ENCODE peak calls at places on chromosome 6, in nine cellular contexts. A, N, T, I, Y, D, F, B and V are unnamed samples.

GRCh38 chr6:45724511-45724910 is 291.1 kb downstream of the CLIC5 start:
- DNase-seq in A (no peak), N (no peak), T (no peak), I (no peak), Y (peak; percentile 23), D (peak; percentile 72), F (no peak), B (no peak), V (no peak)

GRCh38 chr6:160510199-160510598 is 153.9 kb downstream of the LPA start:
- DNase-seq in A (no peak), N (no peak), T (no peak), I (no peak), Y (peak; percentile 13), D (peak; percentile 82), F (no peak), B (no peak), V (no peak)

GRCh38 chr6:108897371-108897770 is 49.1 kb downstream of the ARMC2 start:
- DNase-seq in A (no peak), N (no peak), T (no peak), I (no peak), Y (no peak), D (no peak), F (no peak), B (no peak), V (no peak)

GRCh38 chr6:135842618-135843392 is 8.7 kb upstream of the PDE7B start:
- DNase-seq in A (no peak), N (no peak), T (no peak), I (no peak), Y (no peak), D (no peak), F (no peak), B (no peak), V (no peak)

GRCh38 chr6:77038801-77039200 is 424.5 kb downstream of the HTR1B start:
- DNase-seq in A (no peak), N (no peak), T (no peak), I (no peak), Y (peak; percentile 32), D (peak; percentile 78), F (no peak), B (no peak), V (no peak)

GRCh38 chr6:20366082-20366834 is 35.4 kb upstream of the E2F3 start:
- DNase-seq in A (peak; percentile 38), N (no peak), T (no peak), I (no peak), Y (no peak), D (no peak), F (no peak), B (no peak), V (no peak)

GRCh38 chr6:21332077-21332476 is 261.5 kb upstream of the SOX4 start:
- DNase-seq in A (no peak), N (no peak), T (no peak), I (no peak), Y (no peak), D (no peak), F (no peak), B (no peak), V (no peak)

GRCh38 chr6:119129148-119129967 is 50.9 kb upstream of the FAM184A start:
- DNase-seq in A (no peak), N (no peak), T (peak; percentile 82), I (no peak), Y (peak; percentile 55), D (peak; percentile 77), F (no peak), B (no peak), V (no peak)

GRCh38 chr6:10014561-10014960 is 400.3 kb downstream of the TFAP2A start:
- DNase-seq in A (no peak), N (no peak), T (no peak), I (no peak), Y (no peak), D (peak; percentile 35), F (no peak), B (no peak), V (no peak)

GRCh38 chr6:90611996-90612690 is 25.3 kb upstream of the MAP3K7 start:
- DNase-seq in A (no peak), N (no peak), T (no peak), I (no peak), Y (no peak), D (no peak), F (no peak), B (no peak), V (no peak)

GRCh38 chr6:31172973-31173384 is 2.5 kb upstream of the POU5F1 start:
- DNase-seq in A (no peak), N (peak; percentile 91), T (no peak), I (no peak), Y (no peak), D (no peak), F (no peak), B (peak; percentile 48), V (peak; percentile 98)

GRCh38 chr6:144214622-144215401 is 64.5 kb downstream of the STX11 start:
- DNase-seq in A (peak; percentile 39), N (no peak), T (no peak), I (no peak), Y (no peak), D (no peak), F (no peak), B (peak; percentile 85), V (no peak)

GRCh38 chr6:158257425-158257759 is 54.9 kb upstream of the TULP4 start:
- DNase-seq in A (no peak), N (no peak), T (no peak), I (no peak), Y (no peak), D (no peak), F (no peak), B (no peak), V (no peak)

GRCh38 chr6:14676084-14676483 is 558.5 kb downstream of the CD83 start:
- DNase-seq in A (no peak), N (no peak), T (no peak), I (no peak), Y (no peak), D (peak; percentile 81), F (no peak), B (no peak), V (no peak)

GRCh38 chr6:106194949-106195919 is 109.1 kb downstream of the PRDM1 start:
- DNase-seq in A (no peak), N (no peak), T (no peak), I (no peak), Y (no peak), D (peak; percentile 88), F (no peak), B (no peak), V (no peak)

GRCh38 chr6:73285674-73286283 is 22.8 kb upstream of the KHDC1 start:
- DNase-seq in A (no peak), N (no peak), T (peak; percentile 68), I (no peak), Y (peak; percentile 77), D (peak; percentile 76), F (no peak), B (no peak), V (no peak)

GRCh38 chr6:24352434-24352833 is 5.4 kb downstream of the DCDC2 start:
- DNase-seq in A (no peak), N (no peak), T (no peak), I (no peak), Y (no peak), D (no peak), F (no peak), B (no peak), V (no peak)

GRCh38 chr6:24126586-24127192 is 674 bp downstream of the NRSN1 start:
- DNase-seq in A (no peak), N (peak; percentile 77), T (peak; percentile 66), I (no peak), Y (peak; percentile 44), D (peak; percentile 28), F (peak; percentile 11), B (no peak), V (peak; percentile 48)

GRCh38 chr6:114342826-114343781 is at the start of gene HS3ST5:
- DNase-seq in A (peak; percentile 28), N (peak; percentile 91), T (no peak), I (peak; percentile 66), Y (peak; percentile 65), D (no peak), F (peak; percentile 64), B (peak; percentile 81), V (peak; percentile 71)

GRCh38 chr6:136060052-136060451 is 190.1 kb downstream of the MTFR2 start:
- DNase-seq in A (no peak), N (no peak), T (no peak), I (no peak), Y (no peak), D (no peak), F (no peak), B (no peak), V (no peak)

GRCh38 chr6:23621026-23621425 is 505.0 kb upstream of the NRSN1 start:
- DNase-seq in A (no peak), N (no peak), T (no peak), I (no peak), Y (no peak), D (no peak), F (no peak), B (no peak), V (no peak)

GRCh38 chr6:14763139-14763538 is 482.7 kb upstream of the JARID2 start:
- DNase-seq in A (no peak), N (no peak), T (no peak), I (no peak), Y (peak; percentile 20), D (peak; percentile 70), F (no peak), B (no peak), V (no peak)

GRCh38 chr6:166541876-166542579 is 44.5 kb downstream of the RAMACL start:
- DNase-seq in A (no peak), N (no peak), T (no peak), I (no peak), Y (no peak), D (no peak), F (no peak), B (no peak), V (no peak)

GRCh38 chr6:1363729-1364572 is 25.4 kb upstream of the FOXF2 start:
- DNase-seq in A (no peak), N (peak; percentile 36), T (peak; percentile 30), I (peak; percentile 72), Y (no peak), D (peak; percentile 61), F (no peak), B (no peak), V (no peak)

GRCh38 chr6:37173573-37174195 is 3.7 kb downstream of the PIM1 start:
- DNase-seq in A (peak; percentile 75), N (no peak), T (no peak), I (no peak), Y (no peak), D (no peak), F (no peak), B (no peak), V (no peak)

GRCh38 chr6:111566873-111567517 is 38.7 kb downstream of the TRAF3IP2 start:
- DNase-seq in A (no peak), N (no peak), T (no peak), I (no peak), Y (no peak), D (peak; percentile 31), F (no peak), B (no peak), V (no peak)

GRCh38 chr6:15110721-15111354 is 135.0 kb upstream of the JARID2 start:
- DNase-seq in A (no peak), N (no peak), T (no peak), I (no peak), Y (no peak), D (no peak), F (no peak), B (no peak), V (no peak)

GRCh38 chr6:92840246-92840930 is 579.0 kb downstream of the EPHA7 start:
- DNase-seq in A (no peak), N (no peak), T (no peak), I (no peak), Y (no peak), D (no peak), F (no peak), B (no peak), V (no peak)

GRCh38 chr6:108667984-108668383 is 107.3 kb downstream of the FOXO3 start:
- DNase-seq in A (no peak), N (no peak), T (no peak), I (no peak), Y (peak; percentile 52), D (no peak), F (peak; percentile 21), B (no peak), V (no peak)

GRCh38 chr6:101080597-101080996 is 199.5 kb upstream of the ASCC3 start:
- DNase-seq in A (no peak), N (no peak), T (no peak), I (no peak), Y (no peak), D (peak; percentile 69), F (no peak), B (no peak), V (no peak)

GRCh38 chr6:148177589-148178233 is 164.9 kb upstream of the SASH1 start:
- DNase-seq in A (peak; percentile 47), N (peak; percentile 79), T (peak; percentile 29), I (peak; percentile 74), Y (peak; percentile 61), D (peak; percentile 78), F (peak; percentile 58), B (no peak), V (no peak)